ENCODE peak calls at places on chromosomes 3 and 15, in nine cellular contexts. One of them, this sample, is unnamed.

GRCh38 chr3:53554559-53555511 is 60.4 kb downstream of the CACNA1D start:
- DNase-seq in COR-L47: no peak
- DNase-seq in left ventricle myocardium superior: no peak
- DNase-seq in SK-MEL-5: no peak
- DNase-seq in activated naive CD8-positive, alpha-beta T cell treated with anti-CD3 and anti-CD28 coated beads for 36 hours: peak; percentile 43
- DNase-seq in Kasumi-1: no peak
- DNase-seq in activated T-helper 1 cell treated with anti-CD3 and anti-CD28 coated beads, Interleukin-2, amount 50 U/mL, for 16 hours: no peak
- DNase-seq in natural killer cell treated with Interleukin-12 subunit alpha and Interleukin-12 subunit beta and Interleukin-15 and Interleukin-18, amount 100 ng/mL, for 72 hours: no peak
- DNase-seq in GM10248: peak; percentile 62
- DNase-seq in this sample: no peak

GRCh38 chr15:82566690-82567089 is 26.4 kb upstream of the RPS17 start:
- DNase-seq in COR-L47: no peak
- DNase-seq in left ventricle myocardium superior: no peak
- DNase-seq in SK-MEL-5: no peak
- DNase-seq in activated naive CD8-positive, alpha-beta T cell treated with anti-CD3 and anti-CD28 coated beads for 36 hours: no peak
- DNase-seq in Kasumi-1: no peak
- DNase-seq in activated T-helper 1 cell treated with anti-CD3 and anti-CD28 coated beads, Interleukin-2, amount 50 U/mL, for 16 hours: no peak
- DNase-seq in natural killer cell treated with Interleukin-12 subunit alpha and Interleukin-12 subunit beta and Interleukin-15 and Interleukin-18, amount 100 ng/mL, for 72 hours: no peak
- DNase-seq in GM10248: no peak
- DNase-seq in this sample: no peak

GRCh38 chr3:177419904-177420601 is 222.8 kb upstream of the TBL1XR1 start:
- DNase-seq in COR-L47: no peak
- DNase-seq in left ventricle myocardium superior: no peak
- DNase-seq in SK-MEL-5: no peak
- DNase-seq in activated naive CD8-positive, alpha-beta T cell treated with anti-CD3 and anti-CD28 coated beads for 36 hours: peak; percentile 12
- DNase-seq in Kasumi-1: no peak
- DNase-seq in activated T-helper 1 cell treated with anti-CD3 and anti-CD28 coated beads, Interleukin-2, amount 50 U/mL, for 16 hours: no peak
- DNase-seq in natural killer cell treated with Interleukin-12 subunit alpha and Interleukin-12 subunit beta and Interleukin-15 and Interleukin-18, amount 100 ng/mL, for 72 hours: no peak
- DNase-seq in GM10248: peak; percentile 51
- DNase-seq in this sample: no peak

GRCh38 chr15:99006146-99006545 is 1.4 kb downstream of the PGPEP1L start:
- DNase-seq in COR-L47: no peak
- DNase-seq in left ventricle myocardium superior: no peak
- DNase-seq in SK-MEL-5: no peak
- DNase-seq in activated naive CD8-positive, alpha-beta T cell treated with anti-CD3 and anti-CD28 coated beads for 36 hours: no peak
- DNase-seq in Kasumi-1: no peak
- DNase-seq in activated T-helper 1 cell treated with anti-CD3 and anti-CD28 coated beads, Interleukin-2, amount 50 U/mL, for 16 hours: no peak
- DNase-seq in natural killer cell treated with Interleukin-12 subunit alpha and Interleukin-12 subunit beta and Interleukin-15 and Interleukin-18, amount 100 ng/mL, for 72 hours: no peak
- DNase-seq in GM10248: no peak
- DNase-seq in this sample: no peak

GRCh38 chr3:170532573-170532972 is 53.3 kb downstream of the SLC7A14 start:
- DNase-seq in COR-L47: peak; percentile 57
- DNase-seq in left ventricle myocardium superior: no peak
- DNase-seq in SK-MEL-5: no peak
- DNase-seq in activated naive CD8-positive, alpha-beta T cell treated with anti-CD3 and anti-CD28 coated beads for 36 hours: no peak
- DNase-seq in Kasumi-1: no peak
- DNase-seq in activated T-helper 1 cell treated with anti-CD3 and anti-CD28 coated beads, Interleukin-2, amount 50 U/mL, for 16 hours: no peak
- DNase-seq in natural killer cell treated with Interleukin-12 subunit alpha and Interleukin-12 subunit beta and Interleukin-15 and Interleukin-18, amount 100 ng/mL, for 72 hours: no peak
- DNase-seq in GM10248: no peak
- DNase-seq in this sample: no peak

GRCh38 chr15:88382482-88382983 is 84.7 kb downstream of the MRPL46 start:
- DNase-seq in COR-L47: no peak
- DNase-seq in left ventricle myocardium superior: no peak
- DNase-seq in SK-MEL-5: no peak
- DNase-seq in activated naive CD8-positive, alpha-beta T cell treated with anti-CD3 and anti-CD28 coated beads for 36 hours: no peak
- DNase-seq in Kasumi-1: no peak
- DNase-seq in activated T-helper 1 cell treated with anti-CD3 and anti-CD28 coated beads, Interleukin-2, amount 50 U/mL, for 16 hours: no peak
- DNase-seq in natural killer cell treated with Interleukin-12 subunit alpha and Interleukin-12 subunit beta and Interleukin-15 and Interleukin-18, amount 100 ng/mL, for 72 hours: no peak
- DNase-seq in GM10248: no peak
- DNase-seq in this sample: no peak

GRCh38 chr15:41801850-41802455 is 25.9 kb upstream of the JMJD7 start:
- DNase-seq in COR-L47: no peak
- DNase-seq in left ventricle myocardium superior: no peak
- DNase-seq in SK-MEL-5: no peak
- DNase-seq in activated naive CD8-positive, alpha-beta T cell treated with anti-CD3 and anti-CD28 coated beads for 36 hours: no peak
- DNase-seq in Kasumi-1: no peak
- DNase-seq in activated T-helper 1 cell treated with anti-CD3 and anti-CD28 coated beads, Interleukin-2, amount 50 U/mL, for 16 hours: no peak
- DNase-seq in natural killer cell treated with Interleukin-12 subunit alpha and Interleukin-12 subunit beta and Interleukin-15 and Interleukin-18, amount 100 ng/mL, for 72 hours: no peak
- DNase-seq in GM10248: no peak
- DNase-seq in this sample: no peak

GRCh38 chr3:53624467-53624866 is 130.1 kb downstream of the CACNA1D start:
- DNase-seq in COR-L47: no peak
- DNase-seq in left ventricle myocardium superior: no peak
- DNase-seq in SK-MEL-5: no peak
- DNase-seq in activated naive CD8-positive, alpha-beta T cell treated with anti-CD3 and anti-CD28 coated beads for 36 hours: no peak
- DNase-seq in Kasumi-1: no peak
- DNase-seq in activated T-helper 1 cell treated with anti-CD3 and anti-CD28 coated beads, Interleukin-2, amount 50 U/mL, for 16 hours: no peak
- DNase-seq in natural killer cell treated with Interleukin-12 subunit alpha and Interleukin-12 subunit beta and Interleukin-15 and Interleukin-18, amount 100 ng/mL, for 72 hours: no peak
- DNase-seq in GM10248: no peak
- DNase-seq in this sample: no peak

GRCh38 chr3:113247664-113248458 is 36.5 kb downstream of the BOC start:
- DNase-seq in COR-L47: no peak
- DNase-seq in left ventricle myocardium superior: no peak
- DNase-seq in SK-MEL-5: no peak
- DNase-seq in activated naive CD8-positive, alpha-beta T cell treated with anti-CD3 and anti-CD28 coated beads for 36 hours: no peak
- DNase-seq in Kasumi-1: no peak
- DNase-seq in activated T-helper 1 cell treated with anti-CD3 and anti-CD28 coated beads, Interleukin-2, amount 50 U/mL, for 16 hours: no peak
- DNase-seq in natural killer cell treated with Interleukin-12 subunit alpha and Interleukin-12 subunit beta and Interleukin-15 and Interleukin-18, amount 100 ng/mL, for 72 hours: no peak
- DNase-seq in GM10248: no peak
- DNase-seq in this sample: no peak

GRCh38 chr15:26287381-26287780 is 424.3 kb upstream of the ATP10A start:
- DNase-seq in COR-L47: no peak
- DNase-seq in left ventricle myocardium superior: no peak
- DNase-seq in SK-MEL-5: no peak
- DNase-seq in activated naive CD8-positive, alpha-beta T cell treated with anti-CD3 and anti-CD28 coated beads for 36 hours: no peak
- DNase-seq in Kasumi-1: no peak
- DNase-seq in activated T-helper 1 cell treated with anti-CD3 and anti-CD28 coated beads, Interleukin-2, amount 50 U/mL, for 16 hours: no peak
- DNase-seq in natural killer cell treated with Interleukin-12 subunit alpha and Interleukin-12 subunit beta and Interleukin-15 and Interleukin-18, amount 100 ng/mL, for 72 hours: no peak
- DNase-seq in GM10248: no peak
- DNase-seq in this sample: no peak

GRCh38 chr3:111904376-111905241 is 45.5 kb downstream of the PHLDB2 start:
- DNase-seq in COR-L47: no peak
- DNase-seq in left ventricle myocardium superior: no peak
- DNase-seq in SK-MEL-5: no peak
- DNase-seq in activated naive CD8-positive, alpha-beta T cell treated with anti-CD3 and anti-CD28 coated beads for 36 hours: no peak
- DNase-seq in Kasumi-1: no peak
- DNase-seq in activated T-helper 1 cell treated with anti-CD3 and anti-CD28 coated beads, Interleukin-2, amount 50 U/mL, for 16 hours: no peak
- DNase-seq in natural killer cell treated with Interleukin-12 subunit alpha and Interleukin-12 subunit beta and Interleukin-15 and Interleukin-18, amount 100 ng/mL, for 72 hours: no peak
- DNase-seq in GM10248: no peak
- DNase-seq in this sample: no peak

GRCh38 chr3:56904526-56905245 is 102.9 kb upstream of the ARHGEF3 start:
- DNase-seq in COR-L47: no peak
- DNase-seq in left ventricle myocardium superior: no peak
- DNase-seq in SK-MEL-5: peak; percentile 28
- DNase-seq in activated naive CD8-positive, alpha-beta T cell treated with anti-CD3 and anti-CD28 coated beads for 36 hours: no peak
- DNase-seq in Kasumi-1: peak; percentile 22
- DNase-seq in activated T-helper 1 cell treated with anti-CD3 and anti-CD28 coated beads, Interleukin-2, amount 50 U/mL, for 16 hours: no peak
- DNase-seq in natural killer cell treated with Interleukin-12 subunit alpha and Interleukin-12 subunit beta and Interleukin-15 and Interleukin-18, amount 100 ng/mL, for 72 hours: no peak
- DNase-seq in GM10248: no peak
- DNase-seq in this sample: no peak

GRCh38 chr15:57353317-57353804 is 22.9 kb upstream of the CGNL1 start:
- DNase-seq in COR-L47: no peak
- DNase-seq in left ventricle myocardium superior: no peak
- DNase-seq in SK-MEL-5: no peak
- DNase-seq in activated naive CD8-positive, alpha-beta T cell treated with anti-CD3 and anti-CD28 coated beads for 36 hours: no peak
- DNase-seq in Kasumi-1: no peak
- DNase-seq in activated T-helper 1 cell treated with anti-CD3 and anti-CD28 coated beads, Interleukin-2, amount 50 U/mL, for 16 hours: no peak
- DNase-seq in natural killer cell treated with Interleukin-12 subunit alpha and Interleukin-12 subunit beta and Interleukin-15 and Interleukin-18, amount 100 ng/mL, for 72 hours: no peak
- DNase-seq in GM10248: no peak
- DNase-seq in this sample: no peak

GRCh38 chr15:42721016-42721415 is 15.9 kb downstream of the CDAN1 start:
- DNase-seq in COR-L47: no peak
- DNase-seq in left ventricle myocardium superior: no peak
- DNase-seq in SK-MEL-5: no peak
- DNase-seq in activated naive CD8-positive, alpha-beta T cell treated with anti-CD3 and anti-CD28 coated beads for 36 hours: no peak
- DNase-seq in Kasumi-1: no peak
- DNase-seq in activated T-helper 1 cell treated with anti-CD3 and anti-CD28 coated beads, Interleukin-2, amount 50 U/mL, for 16 hours: no peak
- DNase-seq in natural killer cell treated with Interleukin-12 subunit alpha and Interleukin-12 subunit beta and Interleukin-15 and Interleukin-18, amount 100 ng/mL, for 72 hours: no peak
- DNase-seq in GM10248: no peak
- DNase-seq in this sample: no peak

GRCh38 chr3:48715179-48715800 is 1.7 kb downstream of the IP6K2 start:
- DNase-seq in COR-L47: no peak
- DNase-seq in left ventricle myocardium superior: no peak
- DNase-seq in SK-MEL-5: no peak
- DNase-seq in activated naive CD8-positive, alpha-beta T cell treated with anti-CD3 and anti-CD28 coated beads for 36 hours: no peak
- DNase-seq in Kasumi-1: no peak
- DNase-seq in activated T-helper 1 cell treated with anti-CD3 and anti-CD28 coated beads, Interleukin-2, amount 50 U/mL, for 16 hours: no peak
- DNase-seq in natural killer cell treated with Interleukin-12 subunit alpha and Interleukin-12 subunit beta and Interleukin-15 and Interleukin-18, amount 100 ng/mL, for 72 hours: no peak
- DNase-seq in GM10248: no peak
- DNase-seq in this sample: no peak

GRCh38 chr3:38165722-38166387 is 518 bp downstream of the OXSR1 start:
- DNase-seq in COR-L47: peak; percentile 23
- DNase-seq in left ventricle myocardium superior: no peak
- DNase-seq in SK-MEL-5: no peak
- DNase-seq in activated naive CD8-positive, alpha-beta T cell treated with anti-CD3 and anti-CD28 coated beads for 36 hours: no peak
- DNase-seq in Kasumi-1: no peak
- DNase-seq in activated T-helper 1 cell treated with anti-CD3 and anti-CD28 coated beads, Interleukin-2, amount 50 U/mL, for 16 hours: no peak
- DNase-seq in natural killer cell treated with Interleukin-12 subunit alpha and Interleukin-12 subunit beta and Interleukin-15 and Interleukin-18, amount 100 ng/mL, for 72 hours: no peak
- DNase-seq in GM10248: no peak
- DNase-seq in this sample: no peak

GRCh38 chr15:49145651-49146609 is 9.5 kb downstream of the COPS2 start:
- DNase-seq in COR-L47: peak; percentile 32
- DNase-seq in left ventricle myocardium superior: no peak
- DNase-seq in SK-MEL-5: peak; percentile 76
- DNase-seq in activated naive CD8-positive, alpha-beta T cell treated with anti-CD3 and anti-CD28 coated beads for 36 hours: no peak
- DNase-seq in Kasumi-1: peak; percentile 28
- DNase-seq in activated T-helper 1 cell treated with anti-CD3 and anti-CD28 coated beads, Interleukin-2, amount 50 U/mL, for 16 hours: no peak
- DNase-seq in natural killer cell treated with Interleukin-12 subunit alpha and Interleukin-12 subunit beta and Interleukin-15 and Interleukin-18, amount 100 ng/mL, for 72 hours: no peak
- DNase-seq in GM10248: peak; percentile 24
- DNase-seq in this sample: no peak

GRCh38 chr3:69999191-70000027 is at the start of gene SAMMSON:
- DNase-seq in COR-L47: no peak
- DNase-seq in left ventricle myocardium superior: peak; percentile 35
- DNase-seq in SK-MEL-5: peak; percentile 99
- DNase-seq in activated naive CD8-positive, alpha-beta T cell treated with anti-CD3 and anti-CD28 coated beads for 36 hours: no peak
- DNase-seq in Kasumi-1: no peak
- DNase-seq in activated T-helper 1 cell treated with anti-CD3 and anti-CD28 coated beads, Interleukin-2, amount 50 U/mL, for 16 hours: no peak
- DNase-seq in natural killer cell treated with Interleukin-12 subunit alpha and Interleukin-12 subunit beta and Interleukin-15 and Interleukin-18, amount 100 ng/mL, for 72 hours: no peak
- DNase-seq in GM10248: no peak
- DNase-seq in this sample: no peak

GRCh38 chr3:180138871-180139270 is 102.1 kb upstream of the PEX5L start:
- DNase-seq in COR-L47: no peak
- DNase-seq in left ventricle myocardium superior: no peak
- DNase-seq in SK-MEL-5: no peak
- DNase-seq in activated naive CD8-positive, alpha-beta T cell treated with anti-CD3 and anti-CD28 coated beads for 36 hours: no peak
- DNase-seq in Kasumi-1: no peak
- DNase-seq in activated T-helper 1 cell treated with anti-CD3 and anti-CD28 coated beads, Interleukin-2, amount 50 U/mL, for 16 hours: no peak
- DNase-seq in natural killer cell treated with Interleukin-12 subunit alpha and Interleukin-12 subunit beta and Interleukin-15 and Interleukin-18, amount 100 ng/mL, for 72 hours: no peak
- DNase-seq in GM10248: no peak
- DNase-seq in this sample: no peak

GRCh38 chr3:72143322-72143721 is 358.4 kb upstream of the PROK2 start:
- DNase-seq in COR-L47: no peak
- DNase-seq in left ventricle myocardium superior: no peak
- DNase-seq in SK-MEL-5: no peak
- DNase-seq in activated naive CD8-positive, alpha-beta T cell treated with anti-CD3 and anti-CD28 coated beads for 36 hours: no peak
- DNase-seq in Kasumi-1: no peak
- DNase-seq in activated T-helper 1 cell treated with anti-CD3 and anti-CD28 coated beads, Interleukin-2, amount 50 U/mL, for 16 hours: no peak
- DNase-seq in natural killer cell treated with Interleukin-12 subunit alpha and Interleukin-12 subunit beta and Interleukin-15 and Interleukin-18, amount 100 ng/mL, for 72 hours: no peak
- DNase-seq in GM10248: no peak
- DNase-seq in this sample: no peak

GRCh38 chr3:112412494-112412893 is 79.5 kb downstream of the CD200 start:
- DNase-seq in COR-L47: no peak
- DNase-seq in left ventricle myocardium superior: no peak
- DNase-seq in SK-MEL-5: no peak
- DNase-seq in activated naive CD8-positive, alpha-beta T cell treated with anti-CD3 and anti-CD28 coated beads for 36 hours: no peak
- DNase-seq in Kasumi-1: no peak
- DNase-seq in activated T-helper 1 cell treated with anti-CD3 and anti-CD28 coated beads, Interleukin-2, amount 50 U/mL, for 16 hours: no peak
- DNase-seq in natural killer cell treated with Interleukin-12 subunit alpha and Interleukin-12 subunit beta and Interleukin-15 and Interleukin-18, amount 100 ng/mL, for 72 hours: no peak
- DNase-seq in GM10248: no peak
- DNase-seq in this sample: no peak

GRCh38 chr15:56249080-56249479 is 5.4 kb upstream of the RFX7 start:
- DNase-seq in COR-L47: peak; percentile 46
- DNase-seq in left ventricle myocardium superior: no peak
- DNase-seq in SK-MEL-5: peak; percentile 81
- DNase-seq in activated naive CD8-positive, alpha-beta T cell treated with anti-CD3 and anti-CD28 coated beads for 36 hours: no peak
- DNase-seq in Kasumi-1: peak; percentile 77
- DNase-seq in activated T-helper 1 cell treated with anti-CD3 and anti-CD28 coated beads, Interleukin-2, amount 50 U/mL, for 16 hours: no peak
- DNase-seq in natural killer cell treated with Interleukin-12 subunit alpha and Interleukin-12 subunit beta and Interleukin-15 and Interleukin-18, amount 100 ng/mL, for 72 hours: no peak
- DNase-seq in GM10248: no peak
- DNase-seq in this sample: no peak

GRCh38 chr3:56952846-56953245 is 107.6 kb upstream of the SPATA12 start:
- DNase-seq in COR-L47: no peak
- DNase-seq in left ventricle myocardium superior: no peak
- DNase-seq in SK-MEL-5: no peak
- DNase-seq in activated naive CD8-positive, alpha-beta T cell treated with anti-CD3 and anti-CD28 coated beads for 36 hours: no peak
- DNase-seq in Kasumi-1: no peak
- DNase-seq in activated T-helper 1 cell treated with anti-CD3 and anti-CD28 coated beads, Interleukin-2, amount 50 U/mL, for 16 hours: no peak
- DNase-seq in natural killer cell treated with Interleukin-12 subunit alpha and Interleukin-12 subunit beta and Interleukin-15 and Interleukin-18, amount 100 ng/mL, for 72 hours: no peak
- DNase-seq in GM10248: no peak
- DNase-seq in this sample: no peak

GRCh38 chr3:45597166-45597565 is 2.6 kb downstream of the LIMD1 start:
- DNase-seq in COR-L47: no peak
- DNase-seq in left ventricle myocardium superior: peak; percentile 53
- DNase-seq in SK-MEL-5: no peak
- DNase-seq in activated naive CD8-positive, alpha-beta T cell treated with anti-CD3 and anti-CD28 coated beads for 36 hours: peak; percentile 26
- DNase-seq in Kasumi-1: peak; percentile 12
- DNase-seq in activated T-helper 1 cell treated with anti-CD3 and anti-CD28 coated beads, Interleukin-2, amount 50 U/mL, for 16 hours: no peak
- DNase-seq in natural killer cell treated with Interleukin-12 subunit alpha and Interleukin-12 subunit beta and Interleukin-15 and Interleukin-18, amount 100 ng/mL, for 72 hours: no peak
- DNase-seq in GM10248: no peak
- DNase-seq in this sample: no peak

GRCh38 chr3:81279481-81280273 is 481.8 kb downstream of the GBE1 start:
- DNase-seq in COR-L47: no peak
- DNase-seq in left ventricle myocardium superior: no peak
- DNase-seq in SK-MEL-5: no peak
- DNase-seq in activated naive CD8-positive, alpha-beta T cell treated with anti-CD3 and anti-CD28 coated beads for 36 hours: no peak
- DNase-seq in Kasumi-1: no peak
- DNase-seq in activated T-helper 1 cell treated with anti-CD3 and anti-CD28 coated beads, Interleukin-2, amount 50 U/mL, for 16 hours: no peak
- DNase-seq in natural killer cell treated with Interleukin-12 subunit alpha and Interleukin-12 subunit beta and Interleukin-15 and Interleukin-18, amount 100 ng/mL, for 72 hours: no peak
- DNase-seq in GM10248: no peak
- DNase-seq in this sample: no peak

GRCh38 chr3:125684199-125684598 is 88.9 kb upstream of the OSBPL11 start:
- DNase-seq in COR-L47: peak; percentile 19
- DNase-seq in left ventricle myocardium superior: peak; percentile 41
- DNase-seq in SK-MEL-5: peak; percentile 44
- DNase-seq in activated naive CD8-positive, alpha-beta T cell treated with anti-CD3 and anti-CD28 coated beads for 36 hours: no peak
- DNase-seq in Kasumi-1: no peak
- DNase-seq in activated T-helper 1 cell treated with anti-CD3 and anti-CD28 coated beads, Interleukin-2, amount 50 U/mL, for 16 hours: no peak
- DNase-seq in natural killer cell treated with Interleukin-12 subunit alpha and Interleukin-12 subunit beta and Interleukin-15 and Interleukin-18, amount 100 ng/mL, for 72 hours: no peak
- DNase-seq in GM10248: no peak
- DNase-seq in this sample: no peak

GRCh38 chr3:46628980-46629379 is 16.7 kb downstream of the FAM240A start:
- DNase-seq in COR-L47: no peak
- DNase-seq in left ventricle myocardium superior: no peak
- DNase-seq in SK-MEL-5: no peak
- DNase-seq in activated naive CD8-positive, alpha-beta T cell treated with anti-CD3 and anti-CD28 coated beads for 36 hours: no peak
- DNase-seq in Kasumi-1: no peak
- DNase-seq in activated T-helper 1 cell treated with anti-CD3 and anti-CD28 coated beads, Interleukin-2, amount 50 U/mL, for 16 hours: no peak
- DNase-seq in natural killer cell treated with Interleukin-12 subunit alpha and Interleukin-12 subunit beta and Interleukin-15 and Interleukin-18, amount 100 ng/mL, for 72 hours: no peak
- DNase-seq in GM10248: no peak
- DNase-seq in this sample: no peak

GRCh38 chr3:52434491-52435115 is 10.3 kb downstream of the SEMA3G start:
- DNase-seq in COR-L47: no peak
- DNase-seq in left ventricle myocardium superior: no peak
- DNase-seq in SK-MEL-5: no peak
- DNase-seq in activated naive CD8-positive, alpha-beta T cell treated with anti-CD3 and anti-CD28 coated beads for 36 hours: no peak
- DNase-seq in Kasumi-1: no peak
- DNase-seq in activated T-helper 1 cell treated with anti-CD3 and anti-CD28 coated beads, Interleukin-2, amount 50 U/mL, for 16 hours: no peak
- DNase-seq in natural killer cell treated with Interleukin-12 subunit alpha and Interleukin-12 subunit beta and Interleukin-15 and Interleukin-18, amount 100 ng/mL, for 72 hours: peak; percentile 31
- DNase-seq in GM10248: no peak
- DNase-seq in this sample: no peak

GRCh38 chr15:98899266-98900021 is 108.1 kb downstream of the PGPEP1L start:
- DNase-seq in COR-L47: no peak
- DNase-seq in left ventricle myocardium superior: no peak
- DNase-seq in SK-MEL-5: no peak
- DNase-seq in activated naive CD8-positive, alpha-beta T cell treated with anti-CD3 and anti-CD28 coated beads for 36 hours: no peak
- DNase-seq in Kasumi-1: no peak
- DNase-seq in activated T-helper 1 cell treated with anti-CD3 and anti-CD28 coated beads, Interleukin-2, amount 50 U/mL, for 16 hours: no peak
- DNase-seq in natural killer cell treated with Interleukin-12 subunit alpha and Interleukin-12 subunit beta and Interleukin-15 and Interleukin-18, amount 100 ng/mL, for 72 hours: no peak
- DNase-seq in GM10248: no peak
- DNase-seq in this sample: no peak

GRCh38 chr3:102106421-102107097 is 257.2 kb downstream of the NFKBIZ start:
- DNase-seq in COR-L47: no peak
- DNase-seq in left ventricle myocardium superior: no peak
- DNase-seq in SK-MEL-5: no peak
- DNase-seq in activated naive CD8-positive, alpha-beta T cell treated with anti-CD3 and anti-CD28 coated beads for 36 hours: peak; percentile 33
- DNase-seq in Kasumi-1: no peak
- DNase-seq in activated T-helper 1 cell treated with anti-CD3 and anti-CD28 coated beads, Interleukin-2, amount 50 U/mL, for 16 hours: no peak
- DNase-seq in natural killer cell treated with Interleukin-12 subunit alpha and Interleukin-12 subunit beta and Interleukin-15 and Interleukin-18, amount 100 ng/mL, for 72 hours: no peak
- DNase-seq in GM10248: no peak
- DNase-seq in this sample: no peak

GRCh38 chr3:188531210-188531609 is 377.3 kb downstream of the LPP start:
- DNase-seq in COR-L47: no peak
- DNase-seq in left ventricle myocardium superior: no peak
- DNase-seq in SK-MEL-5: no peak
- DNase-seq in activated naive CD8-positive, alpha-beta T cell treated with anti-CD3 and anti-CD28 coated beads for 36 hours: no peak
- DNase-seq in Kasumi-1: no peak
- DNase-seq in activated T-helper 1 cell treated with anti-CD3 and anti-CD28 coated beads, Interleukin-2, amount 50 U/mL, for 16 hours: no peak
- DNase-seq in natural killer cell treated with Interleukin-12 subunit alpha and Interleukin-12 subunit beta and Interleukin-15 and Interleukin-18, amount 100 ng/mL, for 72 hours: no peak
- DNase-seq in GM10248: no peak
- DNase-seq in this sample: no peak